ENCODE peak calls at places on chromosome 17, in four cellular contexts. T, E, V and M are unnamed samples.

GRCh38 chr17:13986855-13987254 is 82.4 kb upstream of the COX10 start:
- DNase-seq in T (no peak), E (no peak), V (no peak), M (no peak)

GRCh38 chr17:35423761-35424160 is 8.5 kb downstream of the SLFN12 start:
- DNase-seq in T (no peak), E (no peak), V (no peak), M (no peak)

GRCh38 chr17:63434951-63435571 is 11.0 kb downstream of the CYB561 start:
- DNase-seq in T (peak; percentile 81), E (no peak), V (peak; percentile 37), M (no peak)

GRCh38 chr17:40038882-40039513 is 15.2 kb downstream of the MED24 start:
- DNase-seq in T (peak; percentile 59), E (peak; percentile 53), V (peak; percentile 37), M (no peak)

GRCh38 chr17:75765981-75766380 is 989 bp upstream of the GALK1 start:
- DNase-seq in T (no peak), E (no peak), V (no peak), M (no peak)

GRCh38 chr17:22671110-22671509 is 978.8 kb downstream of the KCNJ18 start:
- DNase-seq in T (no peak), E (no peak), V (no peak), M (no peak)

GRCh38 chr17:44333371-44333770 is 8.7 kb upstream of the SLC25A39 start:
- DNase-seq in T (no peak), E (no peak), V (no peak), M (no peak)

GRCh38 chr17:37564252-37564651 is 45.0 kb downstream of the SYNRG start:
- DNase-seq in T (no peak), E (no peak), V (no peak), M (no peak)

GRCh38 chr17:5209396-5209795 is 17.7 kb upstream of the ZNF594 start:
- DNase-seq in T (no peak), E (no peak), V (no peak), M (no peak)

GRCh38 chr17:35931794-35932419 is 1.3 kb upstream of the RDM1 start:
- DNase-seq in T (no peak), E (no peak), V (no peak), M (no peak)

GRCh38 chr17:63841350-63842172 is 924 bp downstream of the SMARCD2 start:
- DNase-seq in T (no peak), E (no peak), V (no peak), M (no peak)

GRCh38 chr17:42695500-42695899 is 13.2 kb downstream of the CNTNAP1 start:
- DNase-seq in T (no peak), E (no peak), V (no peak), M (no peak)

GRCh38 chr17:11240841-11241610 is at the start of gene SHISA6:
- DNase-seq in T (no peak), E (no peak), V (no peak), M (peak; percentile 73)

GRCh38 chr17:48751733-48752398 is 23.3 kb upstream of the HOXB13 start:
- DNase-seq in T (no peak), E (no peak), V (no peak), M (no peak)

GRCh38 chr17:42531455-42532354 is 4.3 kb upstream of the NAGLU start:
- DNase-seq in T (no peak), E (peak; percentile 64), V (no peak), M (no peak)

GRCh38 chr17:43445009-43445589 is 38.7 kb upstream of the DHX8 start:
- DNase-seq in T (no peak), E (no peak), V (no peak), M (no peak)

GRCh38 chr17:16338391-16338790 is 14.9 kb downstream of the CENPV start:
- DNase-seq in T (no peak), E (no peak), V (no peak), M (no peak)

GRCh38 chr17:79920751-79921410 is 81.6 kb upstream of the CBX4 start:
- DNase-seq in T (no peak), E (no peak), V (no peak), M (no peak)

GRCh38 chr17:78532922-78533640 is 44.1 kb downstream of the DNAH17 start:
- DNase-seq in T (no peak), E (no peak), V (peak; percentile 27), M (no peak)

GRCh38 chr17:35486920-35487727 is 38.6 kb upstream of the SLFN13 start:
- DNase-seq in T (no peak), E (no peak), V (no peak), M (peak; percentile 55)

GRCh38 chr17:31824771-31825360 is 34.2 kb downstream of the COPRS start:
- DNase-seq in T (no peak), E (no peak), V (no peak), M (no peak)

GRCh38 chr17:30323262-30323894 is 10.5 kb downstream of the TMIGD1 start:
- DNase-seq in T (no peak), E (no peak), V (no peak), M (no peak)

GRCh38 chr17:29066603-29067002 is 23.7 kb downstream of the PIPOX start:
- DNase-seq in T (no peak), E (no peak), V (no peak), M (no peak)

GRCh38 chr17:30920282-30920681 is 1.5 kb upstream of the ADAP2 start:
- DNase-seq in T (no peak), E (no peak), V (no peak), M (peak; percentile 9)

GRCh38 chr17:51372345-51373004 is 112.1 kb downstream of the UTP18 start:
- DNase-seq in T (peak; percentile 22), E (peak; percentile 88), V (peak; percentile 98), M (no peak)

GRCh38 chr17:38815576-38816193 is 9.4 kb downstream of the CWC25 start:
- DNase-seq in T (no peak), E (peak; percentile 43), V (no peak), M (no peak)

GRCh38 chr17:79810138-79811027 is 13.5 kb upstream of the CBX8 start:
- DNase-seq in T (peak; percentile 99), E (peak; percentile 88), V (peak; percentile 70), M (no peak)

GRCh38 chr17:41680426-41681040 is 8.2 kb upstream of the EIF1 start:
- DNase-seq in T (no peak), E (no peak), V (no peak), M (no peak)

GRCh38 chr17:32879143-32879542 is 2.2 kb upstream of the MYO1D start:
- DNase-seq in T (no peak), E (no peak), V (no peak), M (no peak)

GRCh38 chr17:32875904-32876413 is 965 bp downstream of the MYO1D start:
- DNase-seq in T (no peak), E (no peak), V (no peak), M (no peak)

GRCh38 chr17:32878211-32878610 is 1.3 kb upstream of the MYO1D start:
- DNase-seq in T (no peak), E (no peak), V (no peak), M (no peak)

GRCh38 chr17:32876414-32877163 is at the start of gene MYO1D:
- DNase-seq in T (peak; percentile 61), E (peak; percentile 74), V (peak; percentile 46), M (no peak)

DNA sequence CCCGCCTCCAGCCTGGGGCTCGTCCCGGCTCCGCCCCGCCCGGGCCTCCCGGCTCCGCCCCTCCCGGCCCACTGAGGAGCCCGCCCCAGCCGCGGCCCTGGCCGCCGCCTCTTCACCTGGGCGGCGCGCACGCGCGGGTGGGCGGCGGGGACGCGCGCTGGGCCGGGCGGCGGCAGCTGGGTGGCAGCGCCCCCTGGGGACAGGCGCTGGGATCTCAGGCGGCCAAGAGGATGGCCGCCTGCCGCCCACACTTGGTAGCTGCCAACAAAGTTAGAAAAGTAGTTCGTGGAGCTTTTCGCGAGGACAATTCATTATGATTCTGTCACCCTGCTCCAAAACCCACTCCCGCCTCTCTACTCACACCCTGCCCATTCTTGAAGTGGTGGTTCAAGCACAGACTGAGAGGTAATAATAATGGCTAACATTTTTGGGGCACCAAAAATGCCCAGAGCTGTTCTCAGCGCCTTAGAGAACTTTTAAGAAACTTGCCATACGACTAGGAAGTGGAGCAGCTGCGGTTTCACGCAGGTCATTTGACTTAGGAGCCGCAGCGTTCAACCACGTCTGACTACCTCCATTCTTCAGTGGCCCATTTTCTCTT is 340 bp upstream of the MYO1D start:
- DNase-seq in T (peak; percentile 80), E (peak; percentile 99), V (peak; percentile 65), M (peak; percentile 93)
- TF ChIP-seq JUND in T (no peak), E (no peak), V (no peak), M (no peak)

GRCh38 chr17:18116078-18116477 is 7.5 kb downstream of the MYO15A start:
- DNase-seq in T (no peak), E (no peak), V (no peak), M (no peak)
- TF ChIP-seq JUND in T (no peak), E (no peak), V (no peak), M (no peak)

DNA sequence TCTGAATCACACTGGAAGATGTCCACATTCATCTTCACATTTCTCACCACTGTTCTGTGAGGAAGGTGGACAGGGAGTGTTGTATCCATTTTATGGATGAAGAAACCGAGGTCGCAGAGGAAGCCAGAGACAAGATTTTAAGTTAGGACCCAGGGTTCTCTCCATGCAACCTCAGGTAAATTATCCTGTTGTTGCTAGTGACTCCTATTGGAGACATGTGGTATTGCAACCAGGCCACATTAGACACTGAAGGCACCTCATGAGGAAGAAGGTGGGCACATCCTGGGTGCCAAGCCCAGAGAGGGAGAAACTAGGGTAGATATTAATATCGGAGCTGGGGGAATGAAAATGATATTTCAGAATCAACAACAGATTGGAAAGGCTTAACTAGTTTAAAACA is 8.5 kb upstream of the WNT9B start:
- DNase-seq in T (no peak), E (peak; percentile 69), V (peak; percentile 33), M (no peak)
- TF ChIP-seq JUND in T (no peak), E (no peak), V (no peak), M (no peak)

GRCh38 chr17:1147664-1148063 is 32.1 kb downstream of the ABR start:
- DNase-seq in T (peak; percentile 68), E (no peak), V (peak; percentile 71), M (peak; percentile 60)
- TF ChIP-seq JUND in T (no peak), E (no peak), V (no peak), M (no peak)

GRCh38 chr17:8467527-8467926 is 31.8 kb downstream of the NDEL1 start:
- DNase-seq in T (no peak), E (no peak), V (no peak), M (no peak)

GRCh38 chr17:8468109-8468508 is 32.4 kb downstream of the NDEL1 start:
- DNase-seq in T (no peak), E (no peak), V (no peak), M (no peak)

GRCh38 chr17:8470447-8471047 is 34.9 kb downstream of the NDEL1 start:
- DNase-seq in T (no peak), E (no peak), V (no peak), M (no peak)

GRCh38 chr17:8469964-8470363 is 34.3 kb downstream of the NDEL1 start:
- DNase-seq in T (no peak), E (no peak), V (no peak), M (no peak)

DNA sequence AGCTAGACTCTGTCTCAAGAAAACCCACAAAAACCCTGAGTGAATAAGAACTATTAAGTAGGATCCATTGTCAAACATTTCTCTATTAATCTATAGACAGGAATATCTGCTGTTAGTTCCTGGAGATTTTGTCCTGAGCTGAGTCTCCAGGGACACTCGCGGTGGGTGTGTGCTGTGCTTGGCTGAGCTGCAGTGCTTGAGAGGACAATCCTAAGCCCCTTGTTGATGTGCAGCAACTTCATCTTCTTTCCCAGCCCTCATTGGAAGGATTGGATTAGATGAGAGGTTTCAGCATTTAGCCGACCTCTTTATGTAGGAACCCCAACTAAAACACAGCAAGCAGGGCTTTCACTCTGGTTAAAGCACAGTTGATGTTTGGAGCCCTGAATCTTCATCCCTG is 33.3 kb downstream of the NDEL1 start:
- DNase-seq in T (no peak), E (no peak), V (no peak), M (no peak)
- TF ChIP-seq JUND in T (no peak), E (no peak), V (no peak), M (no peak)

GRCh38 chr17:81727324-81728031 is 15.4 kb downstream of the SLC25A10 start:
- DNase-seq in T (no peak), E (no peak), V (no peak), M (no peak)
- TF ChIP-seq JUND in T (no peak), E (no peak), V (no peak), M (no peak)